ENCODE peak calls at places on chromosomes 11 and 22, in five cellular contexts. S is NCI-H2029 treated with DMSO at 0.1 percent for 48 hours, X is HEK293T, F is NAMALWA, Z is heart left ventricle. B is an unnamed sample.

GRCh38 chr11:117614695-117615094 is 182.3 kb downstream of the DSCAML1 start:
- DNase-seq in S (no peak), Z (no peak), F (no peak), X (no peak), B (no peak)

GRCh38 chr11:122898799-122899198 is 16.2 kb downstream of the JHY start:
- DNase-seq in Z (no peak), F (no peak), S (no peak), X (no peak), B (peak)

GRCh38 chr22:50730941-50731661 is 6.9 kb upstream of the ACR start:
- DNase-seq in Z (peak), S (no peak), F (no peak), X (no peak), B (no peak)

GRCh38 chr11:95378789-95379188 is 147.8 kb upstream of the SESN3 start:
- DNase-seq in S (no peak), Z (no peak), F (no peak), X (no peak), B (no peak)

GRCh38 chr11:69642549-69642912 is 1.6 kb downstream of the CCND1 start:
- DNase-seq in S (no peak), F (peak), X (no peak), Z (peak), B (no peak)

GRCh38 chr11:77130763-77131513 is 2.9 kb downstream of the MYO7A start:
- DNase-seq in X (no peak), S (no peak), Z (peak), F (no peak), B (no peak)

GRCh38 chr11:47433991-47434786 is 8.0 kb upstream of the PSMC3 start:
- DNase-seq in F (no peak), S (no peak), X (no peak), Z (no peak), B (peak)

GRCh38 chr22:44668190-44668885 is 33.7 kb upstream of the PRR5 start:
- DNase-seq in X (peak), F (no peak), Z (no peak), S (no peak), B (no peak)

GRCh38 chr22:22195265-22196017 is 49.1 kb upstream of the VPREB1 start:
- DNase-seq in X (peak), F (peak), S (peak), Z (peak), B (peak)

GRCh38 chr11:112583246-112583893 is 322.7 kb upstream of the PLET1 start:
- DNase-seq in F (no peak), Z (no peak), X (no peak), S (no peak), B (no peak)

GRCh38 chr11:131037873-131038272 is 121.6 kb upstream of the SNX19 start:
- DNase-seq in S (no peak), F (no peak), X (no peak), Z (no peak), B (no peak)

GRCh38 chr22:27424319-27424718 is 377.2 kb downstream of the MN1 start:
- DNase-seq in F (no peak), S (no peak), X (no peak), Z (no peak), B (no peak)

GRCh38 chr22:27906241-27906640 is 12.8 kb downstream of the PITPNB start:
- DNase-seq in S (no peak), Z (no peak), F (no peak), X (no peak), B (no peak)

GRCh38 chr11:69008774-69009440 is 4.1 kb downstream of the MRGPRF start:
- DNase-seq in F (no peak), X (peak), Z (peak), S (no peak), B (no peak)

GRCh38 chr11:65109231-65110198 is 2.2 kb upstream of the TM7SF2 start:
- DNase-seq in X (no peak), S (no peak), Z (peak), F (no peak), B (no peak)

GRCh38 chr11:62665630-62666258 is 632 bp downstream of the CSKMT start:
- DNase-seq in Z (peak), S (no peak), F (peak), X (peak), B (peak)

GRCh38 chr11:73784080-73784634 is 3.5 kb upstream of the MRPL48 start:
- DNase-seq in X (no peak), F (no peak), Z (no peak), S (no peak), B (no peak)

GRCh38 chr11:32939866-32940265 is 47.3 kb downstream of the QSER1 start:
- DNase-seq in Z (no peak), X (no peak), S (no peak), F (no peak), B (no peak)

GRCh38 chr11:27705873-27706820 is 5.9 kb upstream of the BDNF start:
- DNase-seq in S (no peak), X (peak), F (peak), Z (no peak), B (peak)

GRCh38 chr11:119530503-119530902 is 107.5 kb upstream of the THY1 start:
- DNase-seq in X (no peak), Z (no peak), F (no peak), S (no peak), B (no peak)

GRCh38 chr11:134312223-134312622 is 19.6 kb upstream of the GLB1L2 start:
- DNase-seq in Z (no peak), X (no peak), S (no peak), F (no peak), B (no peak)

GRCh38 chr22:31346733-31347250 is 646 bp upstream of the PATZ1 start:
- DNase-seq in F (peak), Z (peak), X (peak), S (peak), B (peak)

GRCh38 chr22:19826619-19826950 is 28.1 kb downstream of the GNB1L start:
- DNase-seq in S (no peak), F (no peak), Z (no peak), X (no peak), B (no peak)

GRCh38 chr22:19824197-19825015 is 30.3 kb downstream of the GNB1L start:
- DNase-seq in X (no peak), S (no peak), F (no peak), Z (no peak), B (no peak)

GRCh38 chr11:134266841-134267251 is 9.3 kb upstream of the GLB1L3 start:
- DNase-seq in Z (no peak), F (no peak), X (no peak), S (no peak), B (no peak)

GRCh38 chr11:80668039-80668438 is 1227.2 kb upstream of the TENM4 start:
- DNase-seq in F (no peak), X (no peak), Z (no peak), S (no peak), B (no peak)

GRCh38 chr11:113723706-113724246 is 17.7 kb upstream of the TMPRSS5 start:
- DNase-seq in X (no peak), S (no peak), Z (no peak), F (no peak), B (no peak)

GRCh38 chr11:114348200-114349191 is 51.8 kb downstream of the C11orf71 start:
- DNase-seq in X (peak), F (peak), S (peak), Z (peak), B (peak)

GRCh38 chr22:37627091-37627490 is 12.4 kb upstream of the SH3BP1 start:
- DNase-seq in X (no peak), Z (no peak), F (no peak), S (no peak), B (no peak)

GRCh38 chr22:39244496-39245129 is at the start of gene PDGFB:
- DNase-seq in Z (peak), S (no peak), F (no peak), X (peak), B (no peak)

GRCh38 chr11:18394928-18395734 is 768 bp downstream of the LDHA start:
- DNase-seq in F (peak), X (no peak), Z (peak), S (peak), B (peak)

GRCh38 chr11:99418927-99419707 is 398.4 kb downstream of the CNTN5 start:
- DNase-seq in S (no peak), F (no peak), X (peak), Z (no peak), B (no peak)

GRCh38 chr11:64107300-64107699 is 58.6 kb downstream of the MACROD1 start:
- DNase-seq in X (no peak), S (no peak), Z (no peak), F (peak), B (no peak)

B was measured in NCI-H1092 treated with DMSO at 0.1 percent for 48 hours.